ENCODE peak calls at places on chromosomes 4 and X, in five cellular contexts. P is H1, S is H9, U is neuronal stem cell, Q is trophoblast cell. F is an unnamed sample.

GRCh38 chr4:97404876-97405523 is 738.3 kb downstream of the STPG2 start:
- DNase-seq in U (no peak), S (no peak), Q (no peak), P (no peak), F (no peak)

GRCh38 chr4:80931645-80932215 is 98.8 kb upstream of the BMP3 start:
- DNase-seq in Q (no peak), U (no peak), S (no peak), P (no peak), F (no peak)

GRCh38 chr4:165922747-165923146 is 49.7 kb downstream of the TLL1 start:
- DNase-seq in S (no peak), U (no peak), P (no peak), Q (no peak), F (no peak)

GRCh38 chr4:126784966-126785580 is 847.7 kb upstream of the INTU start:
- DNase-seq in S (no peak), Q (no peak), P (no peak), U (no peak), F (no peak)

GRCh38 chr4:118911162-118911791 is 22.6 kb downstream of the SYNPO2 start:
- DNase-seq in S (no peak), Q (no peak), U (no peak), P (no peak), F (no peak)

GRCh38 chr4:42562016-42562415 is 94.9 kb downstream of the ATP8A1 start:
- DNase-seq in U (no peak), Q (peak), S (no peak), P (no peak), F (no peak)

GRCh38 chr4:95929448-95930064 is 89.7 kb downstream of the PDHA2 start:
- DNase-seq in P (no peak), S (no peak), Q (no peak), U (peak), F (peak)

GRCh38 chr4:78551420-78552351 is at the start of gene ANXA3:
- DNase-seq in U (no peak), Q (peak), S (peak), P (peak), F (peak)

GRCh38 chrX:9604111-9604907 is 139.5 kb downstream of the TBL1X start:
- DNase-seq in S (no peak), P (no peak), Q (no peak), U (no peak), F (no peak)

GRCh38 chr4:5365071-5366008 is 314.1 kb downstream of the STK32B start:
- DNase-seq in Q (peak), U (peak), P (no peak), S (peak), F (peak)

GRCh38 chr4:85762204-85762884 is 287.4 kb downstream of the ARHGAP24 start:
- DNase-seq in P (no peak), U (no peak), Q (no peak), S (no peak), F (peak)

GRCh38 chrX:46837543-46838481 is 969 bp downstream of the RP2 start:
- DNase-seq in U (no peak), S (no peak), P (no peak), Q (peak), F (peak)

GRCh38 chr4:113122066-113122465 is 72.6 kb downstream of the ANK2 start:
- DNase-seq in P (no peak), S (no peak), Q (no peak), U (no peak), F (no peak)
- H2BK12ac ChIP-seq in P (no peak), S (no peak), Q (no peak), U (no peak), F (no peak)

GRCh38 chr4:106463622-106464021 is 95.0 kb upstream of the GIMD1 start:
- DNase-seq in U (no peak), P (no peak), S (no peak), Q (no peak), F (no peak)
- H2AFZ ChIP-seq in U (no peak), P (no peak), S (no peak), Q (no peak), F (no peak)

GRCh38 chr4:7845493-7846124 is 94.1 kb downstream of the AFAP1 start:
- DNase-seq in P (peak), U (no peak), S (no peak), Q (no peak), F (no peak)

GRCh38 chr4:7843831-7844230 is 95.8 kb downstream of the AFAP1 start:
- DNase-seq in Q (peak), P (no peak), U (no peak), S (no peak), F (no peak)

GRCh38 chr4:7844247-7844991 is 95.2 kb downstream of the AFAP1 start:
- DNase-seq in Q (peak), S (peak), U (peak), P (peak), F (peak)

GRCh38 chr4:7850489-7850888 is 89.2 kb downstream of the AFAP1 start:
- DNase-seq in U (no peak), P (no peak), Q (no peak), S (no peak), F (no peak)

GRCh38 chr4:7847206-7847605 is 92.5 kb downstream of the AFAP1 start:
- DNase-seq in Q (peak), P (no peak), S (no peak), U (no peak), F (no peak)
- H2BK5ac ChIP-seq in Q (no peak), P (no peak), S (no peak), U (no peak), F (no peak)

GRCh38 chr4:123596805-123597204 is 200.2 kb downstream of the SPRY1 start:
- DNase-seq in P (no peak), S (no peak), Q (no peak), U (no peak), F (no peak)

GRCh38 chr4:123591875-123592274 is 195.3 kb downstream of the SPRY1 start:
- DNase-seq in Q (no peak), U (no peak), P (no peak), S (no peak), F (no peak)

GRCh38 chr4:123589361-123589760 is 192.8 kb downstream of the SPRY1 start:
- DNase-seq in S (no peak), Q (no peak), U (no peak), P (no peak), F (no peak)

GRCh38 chr4:123597586-123597985 is 201.0 kb downstream of the SPRY1 start:
- DNase-seq in Q (no peak), P (no peak), S (no peak), U (no peak), F (peak)

DNA sequence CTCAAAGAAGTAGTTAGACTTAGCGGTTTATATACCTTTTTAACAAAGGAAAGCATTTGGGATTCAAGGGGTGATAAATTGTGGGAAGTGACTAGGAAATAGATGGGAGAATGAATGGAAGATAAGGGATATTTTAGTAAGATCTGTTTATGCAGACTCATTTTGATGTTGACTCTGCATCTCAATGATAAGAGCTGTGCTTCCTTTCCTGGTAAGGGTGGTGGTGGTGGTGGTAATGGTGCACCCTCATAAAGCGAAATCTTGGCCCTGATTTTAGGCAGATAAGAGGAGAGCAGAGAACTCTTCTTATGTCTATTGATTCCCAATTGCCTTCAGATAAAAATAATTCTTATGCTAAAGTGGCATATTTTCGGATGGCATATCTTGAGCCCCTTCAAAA is 197.1 kb downstream of the SPRY1 start:
- DNase-seq in U (no peak), P (no peak), S (no peak), Q (no peak), F (no peak)
- H2BK12ac ChIP-seq in U (no peak), P (no peak), S (no peak), Q (no peak), F (no peak)

GRCh38 chr4:82275431-82276423 is 98.1 kb downstream of the HNRNPD start:
- DNase-seq in P (peak), Q (peak), S (peak), U (no peak), F (no peak)
- H2AFZ ChIP-seq in P (no peak), Q (no peak), S (no peak), U (no peak), F (no peak)

DNA sequence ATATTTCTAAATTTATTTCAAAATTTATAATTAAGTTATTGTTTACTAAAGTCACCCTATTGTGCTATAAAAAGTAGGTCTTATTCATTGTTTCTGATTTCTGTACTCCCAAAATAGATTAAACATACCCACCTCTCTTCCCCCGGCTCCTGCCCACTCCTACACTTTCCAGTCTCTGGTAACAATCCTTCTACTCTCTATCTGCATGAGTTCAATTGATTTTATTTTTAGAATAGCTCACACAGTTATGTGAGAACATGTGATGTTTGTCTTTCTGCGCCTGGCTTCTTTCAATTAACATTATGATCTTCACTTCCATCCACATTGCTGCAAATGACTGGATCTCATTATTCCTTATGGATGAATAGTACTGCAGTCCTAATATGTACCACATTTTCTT is 269.3 kb downstream of the ACTRT1 start:
- DNase-seq in S (no peak), Q (no peak), P (no peak), U (no peak), F (no peak)
- H2BK5ac ChIP-seq in S (no peak), Q (no peak), P (no peak), U (no peak), F (no peak)

GRCh38 chr4:14915018-14915417 is 87.3 kb upstream of the CPEB2 start:
- DNase-seq in P (no peak), S (no peak), Q (no peak), U (no peak), F (no peak)
- H2BK12ac ChIP-seq in P (no peak), S (no peak), Q (no peak), U (no peak), F (no peak)

GRCh38 chr4:164768516-164768915 is 14.6 kb downstream of the SMIM31 start:
- DNase-seq in U (no peak), Q (peak), P (no peak), S (no peak), F (peak)
- H2AFZ ChIP-seq in U (no peak), Q (no peak), P (peak), S (no peak), F (no peak)

F was measured in mesenchymal stem cell.